ENCODE peak calls at places on chromosomes 3 and 15, in nine cellular contexts. O is keratinocyte; D is substantia nigra; X is cardiac muscle cell; F is naive thymus-derived CD4-positive, alpha-beta T cell; M is heart right ventricle; W is stomach; B is caudate nucleus; R is psoas muscle. L is an unnamed sample.

GRCh38 chr3:140006331-140006730 is 71.3 kb downstream of the CLSTN2 start:
- DNase-seq in X (no peak), D (no peak), W (no peak), B (no peak), R (no peak), F (no peak), O (no peak), M (no peak), L (no peak)

GRCh38 chr3:129662230-129662629 is 55.8 kb upstream of the PLXND1 start:
- DNase-seq in M (no peak), O (no peak), F (no peak), X (peak; percentile 25), D (no peak), W (no peak), B (no peak), R (no peak), L (no peak)

GRCh38 chr15:40280260-40281056 is 2.4 kb downstream of the ANKRD63 start:
- DNase-seq in O (no peak), B (peak; percentile 42), R (no peak), W (no peak), X (no peak), D (no peak), M (no peak), F (no peak), L (no peak)

GRCh38 chr15:68220967-68221366 is 8.6 kb downstream of the CLN6 start:
- DNase-seq in X (no peak), W (no peak), F (no peak), D (no peak), B (no peak), R (no peak), O (no peak), M (no peak), L (no peak)

GRCh38 chr3:138180375-138181029 is 5.8 kb upstream of the DBR1 start:
- DNase-seq in F (no peak), B (peak; percentile 13), D (no peak), M (no peak), W (no peak), X (peak; percentile 58), O (no peak), R (no peak), L (no peak)

GRCh38 chr15:69502470-69503045 is 49.9 kb downstream of the RPLP1 start:
- DNase-seq in X (no peak), O (no peak), B (no peak), R (no peak), F (no peak), W (no peak), M (no peak), D (no peak), L (no peak)

GRCh38 chr3:73658227-73658626 is 33.5 kb upstream of the PDZRN3 start:
- DNase-seq in D (no peak), M (no peak), B (no peak), X (no peak), W (no peak), O (no peak), F (no peak), R (no peak), L (no peak)

GRCh38 chr3:156605686-156606605 is 51.0 kb upstream of the SSR3 start:
- DNase-seq in M (peak; percentile 42), O (no peak), R (peak; percentile 40), B (no peak), D (peak; percentile 27), X (peak; percentile 82), W (peak; percentile 31), F (no peak), L (no peak)

GRCh38 chr15:39102431-39102830 is 478.4 kb upstream of the THBS1 start:
- DNase-seq in O (no peak), M (no peak), W (no peak), R (no peak), X (no peak), B (no peak), D (no peak), F (no peak), L (no peak)

GRCh38 chr3:72591522-72592421 is 256.5 kb downstream of the SHQ1 start:
- DNase-seq in M (peak; percentile 36), B (no peak), X (peak; percentile 84), O (peak; percentile 26), D (no peak), F (no peak), W (no peak), R (no peak), L (no peak)

GRCh38 chr15:69629631-69630161 is 177.1 kb downstream of the RPLP1 start:
- DNase-seq in D (no peak), F (no peak), O (no peak), W (no peak), R (no peak), B (no peak), X (no peak), M (no peak), L (no peak)

GRCh38 chr3:106256249-106256957 is 387.6 kb upstream of the CBLB start:
- DNase-seq in O (no peak), W (no peak), B (no peak), R (no peak), M (no peak), X (no peak), F (no peak), D (no peak), L (no peak)
- H3K27ac ChIP-seq in O (no peak overlapping the region), W (no peak overlapping the region), B (no peak overlapping the region), R (no peak overlapping the region), M (no peak overlapping the region), X (no peak overlapping the region), F (no peak overlapping the region), D (no peak overlapping the region), L (no peak overlapping the region)

GRCh38 chr3:126469479-126469878 is 6.2 kb downstream of the ZXDC start:
- DNase-seq in B (no peak), W (no peak), M (no peak), X (no peak), O (no peak), F (no peak), R (no peak), D (no peak), L (no peak)

GRCh38 chr3:126475411-126476114 is at the start of gene ZXDC:
- DNase-seq in F (peak; percentile 92), B (peak; percentile 87), O (peak; percentile 56), R (peak; percentile 96), D (peak; percentile 88), W (peak; percentile 97), M (peak; percentile 92), X (peak; percentile 97), L (peak; percentile 85)

GRCh38 chr3:126474498-126475410 is 937 bp downstream of the ZXDC start:
- DNase-seq in D (no peak), O (no peak), B (no peak), R (peak; percentile 60), M (peak; percentile 46), F (peak; percentile 21), W (peak; percentile 53), X (peak; percentile 53), L (no peak)

GRCh38 chr3:126473292-126474168 is 2.2 kb downstream of the ZXDC start:
- DNase-seq in M (no peak), O (no peak), D (no peak), X (no peak), R (no peak), B (no peak), W (no peak), F (no peak), L (no peak)

GRCh38 chr3:126472277-126473006 is 3.2 kb downstream of the ZXDC start:
- DNase-seq in D (no peak), X (peak; percentile 86), R (peak; percentile 84), B (no peak), F (no peak), W (peak; percentile 71), O (peak; percentile 81), M (no peak), L (peak; percentile 54)
- H3K27ac ChIP-seq in D (peak overlapping the region; percentile 14), X (no peak overlapping the region), R (peak overlapping the region; percentile 96), B (no peak overlapping the region), F (no peak overlapping the region), W (peak overlapping the region; percentile 53), O (peak overlapping the region; percentile 51), M (no peak overlapping the region), L (no peak overlapping the region)

GRCh38 chr3:113245775-113246174 is 34.4 kb downstream of the BOC start:
- DNase-seq in B (no peak), X (peak; percentile 44), D (no peak), O (no peak), M (peak; percentile 67), R (peak; percentile 55), W (no peak), F (no peak), L (no peak)

GRCh38 chr3:113243071-113243470 is 31.7 kb downstream of the BOC start:
- DNase-seq in F (no peak), R (no peak), D (no peak), B (no peak), M (no peak), X (no peak), O (no peak), W (no peak), L (no peak)

GRCh38 chr3:113242091-113242581 is 30.8 kb downstream of the BOC start:
- DNase-seq in F (no peak), X (peak; percentile 71), M (no peak), B (no peak), O (no peak), W (no peak), D (no peak), R (no peak), L (no peak)

GRCh38 chr3:113241292-113242033 is 30.1 kb downstream of the BOC start:
- DNase-seq in B (no peak), F (no peak), M (no peak), O (no peak), R (no peak), W (no peak), D (no peak), X (peak; percentile 49), L (no peak)

DNA sequence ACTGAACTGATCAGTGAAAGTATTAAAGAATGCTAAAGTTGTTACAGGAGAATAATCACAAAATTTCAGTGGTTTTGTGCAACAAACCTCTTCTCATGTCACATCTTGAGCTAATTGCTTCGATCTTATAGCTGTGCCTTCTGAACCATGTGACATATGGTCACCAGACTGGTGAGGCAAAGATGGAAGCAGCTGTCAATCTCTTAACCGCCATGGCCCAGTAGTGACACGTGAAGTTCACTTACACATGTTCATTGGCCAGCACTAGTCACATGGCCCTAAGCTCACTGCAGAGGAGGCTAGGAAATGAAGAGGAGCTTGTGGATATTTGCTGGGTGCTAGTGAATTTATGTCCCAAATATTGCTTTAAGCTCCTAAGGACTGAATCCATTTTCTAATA is 32.5 kb downstream of the BOC start:
- DNase-seq in M (no peak), X (no peak), D (no peak), O (no peak), F (no peak), R (no peak), W (no peak), B (no peak), L (no peak)
- H3K27ac ChIP-seq in M (no peak overlapping the region), X (no peak overlapping the region), D (no peak overlapping the region), O (no peak overlapping the region), F (no peak overlapping the region), R (no peak overlapping the region), W (peak overlapping the region; percentile 34), B (no peak overlapping the region), L (no peak overlapping the region)

DNA sequence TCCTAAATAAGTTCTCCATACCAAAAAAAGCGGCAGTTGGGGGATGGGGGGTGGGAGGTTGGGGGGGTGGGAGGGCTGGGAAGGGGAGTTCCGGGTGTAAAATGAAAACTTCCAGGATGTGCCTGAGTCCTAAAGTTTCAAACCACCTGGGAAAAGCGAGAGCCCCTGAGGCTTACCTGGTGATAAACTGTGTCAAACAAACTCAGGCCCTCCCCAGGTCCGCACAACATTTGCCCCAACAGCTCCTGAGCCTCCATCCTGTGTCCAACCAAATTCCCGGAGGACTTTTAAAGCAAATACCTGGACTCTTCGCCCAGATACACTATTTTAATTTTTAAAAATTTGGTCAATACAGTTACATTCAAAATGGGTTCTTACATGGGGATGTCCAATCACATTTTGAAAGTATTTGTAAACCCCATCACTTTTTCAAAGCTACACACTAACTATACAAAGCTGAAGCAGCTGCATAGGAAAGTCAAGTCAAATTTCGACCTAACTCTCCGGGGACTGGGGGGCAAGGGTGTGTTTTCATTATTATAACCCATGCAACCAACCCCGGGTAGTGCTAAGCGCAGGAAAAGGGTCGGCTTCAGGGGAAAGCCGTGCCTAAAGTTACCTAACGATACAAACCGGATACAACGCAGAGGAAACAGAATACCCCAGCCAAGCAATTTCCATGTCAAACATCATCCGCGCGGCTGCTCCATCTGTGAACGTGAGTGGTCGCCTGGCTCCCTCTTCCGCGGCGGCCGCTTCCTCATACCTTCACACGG is 680 bp upstream of the FOXB1 start:
- DNase-seq in W (no peak), O (no peak), D (no peak), X (no peak), B (no peak), M (no peak), F (no peak), R (no peak), L (no peak)
- H3K27ac ChIP-seq in W (no peak overlapping the region), O (no peak overlapping the region), D (no peak overlapping the region), X (no peak overlapping the region), B (no peak overlapping the region), M (no peak overlapping the region), F (no peak overlapping the region), R (no peak overlapping the region), L (no peak overlapping the region)